ENCODE peak calls at places on chromosomes 5 and 9, in five cellular contexts. One of them, this sample, is unnamed.

GRCh38 chr9:90546200-90546599 is 96.4 kb downstream of the DIRAS2 start:
- DNase-seq in lower leg skin: no peak
- DNase-seq in stomach: no peak
- DNase-seq in body of pancreas: peak; percentile 21
- DNase-seq in transverse colon: no peak
- DNase-seq in this sample: peak; percentile 14

GRCh38 chr9:131167146-131167692 is 41.8 kb downstream of the NUP214 start:
- DNase-seq in lower leg skin: no peak
- DNase-seq in stomach: peak; percentile 35
- DNase-seq in body of pancreas: peak; percentile 36
- DNase-seq in transverse colon: no peak
- DNase-seq in this sample: no peak

GRCh38 chr5:96962540-96962991 is 26.7 kb downstream of the LNPEP start:
- DNase-seq in lower leg skin: no peak
- DNase-seq in stomach: no peak
- DNase-seq in body of pancreas: no peak
- DNase-seq in transverse colon: no peak
- DNase-seq in this sample: no peak

GRCh38 chr5:53114988-53115387 is 5.4 kb upstream of the MOCS2 start:
- DNase-seq in lower leg skin: no peak
- DNase-seq in stomach: no peak
- DNase-seq in body of pancreas: no peak
- DNase-seq in transverse colon: no peak
- DNase-seq in this sample: no peak

GRCh38 chr9:105479846-105480245 is 32.0 kb downstream of the FSD1L start:
- DNase-seq in lower leg skin: no peak
- DNase-seq in stomach: no peak
- DNase-seq in body of pancreas: no peak
- DNase-seq in transverse colon: no peak
- DNase-seq in this sample: no peak

GRCh38 chr5:80343067-80343466 is 23.3 kb downstream of the SPZ1 start:
- DNase-seq in lower leg skin: no peak
- DNase-seq in stomach: no peak
- DNase-seq in body of pancreas: no peak
- DNase-seq in transverse colon: no peak
- DNase-seq in this sample: no peak

GRCh38 chr5:93800988-93801811 is 59.8 kb upstream of the POU5F2 start:
- DNase-seq in lower leg skin: no peak
- DNase-seq in stomach: no peak
- DNase-seq in body of pancreas: peak; percentile 17
- DNase-seq in transverse colon: no peak
- DNase-seq in this sample: no peak

GRCh38 chr9:2271426-2271825 is 256.3 kb downstream of the SMARCA2 start:
- DNase-seq in lower leg skin: no peak
- DNase-seq in stomach: no peak
- DNase-seq in body of pancreas: peak; percentile 37
- DNase-seq in transverse colon: peak; percentile 10
- DNase-seq in this sample: peak; percentile 39

GRCh38 chr5:37836173-37837100 is 3.4 kb downstream of the GDNF start:
- DNase-seq in lower leg skin: no peak
- DNase-seq in stomach: no peak
- DNase-seq in body of pancreas: no peak
- DNase-seq in transverse colon: no peak
- DNase-seq in this sample: no peak

GRCh38 chr5:100790170-100790665 is 112.9 kb downstream of the ST8SIA4 start:
- DNase-seq in lower leg skin: no peak
- DNase-seq in stomach: no peak
- DNase-seq in body of pancreas: peak; percentile 18
- DNase-seq in transverse colon: peak; percentile 47
- DNase-seq in this sample: no peak

GRCh38 chr9:133368249-133368881 is 7.5 kb downstream of the SURF4 start:
- DNase-seq in lower leg skin: no peak
- DNase-seq in stomach: no peak
- DNase-seq in body of pancreas: peak; percentile 37
- DNase-seq in transverse colon: peak; percentile 52
- DNase-seq in this sample: no peak

GRCh38 chr5:141732417-141732816 is 50.4 kb upstream of the ARAP3 start:
- DNase-seq in lower leg skin: no peak
- DNase-seq in stomach: no peak
- DNase-seq in body of pancreas: no peak
- DNase-seq in transverse colon: no peak
- DNase-seq in this sample: no peak

GRCh38 chr5:64977779-64978178 is 209.0 kb downstream of the CWC27 start:
- DNase-seq in lower leg skin: no peak
- DNase-seq in stomach: no peak
- DNase-seq in body of pancreas: no peak
- DNase-seq in transverse colon: no peak
- DNase-seq in this sample: no peak

DNA sequence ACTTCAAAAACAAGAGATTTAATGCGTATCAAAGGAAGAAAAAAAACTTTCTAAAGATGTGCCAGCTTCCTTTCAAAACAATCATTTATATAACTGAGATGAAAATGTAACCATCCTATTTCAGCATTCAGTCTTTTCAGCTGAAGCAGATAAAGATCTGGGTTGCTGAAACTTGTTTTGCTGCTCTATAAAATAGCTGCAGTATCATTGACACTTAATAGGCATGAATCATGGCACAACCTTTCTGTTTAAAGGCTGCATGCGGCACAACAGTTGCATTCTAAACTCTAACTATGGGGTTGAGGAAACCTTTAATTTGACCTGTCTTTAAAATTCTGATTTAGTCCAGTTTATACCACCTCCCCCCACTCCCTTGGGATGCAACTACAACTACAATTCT is 196.7 kb downstream of the MPDZ start:
- DNase-seq in lower leg skin: no peak
- DNase-seq in stomach: no peak
- DNase-seq in body of pancreas: no peak
- DNase-seq in transverse colon: no peak
- DNase-seq in this sample: no peak
- TF ChIP-seq POLR2A in lower leg skin: no peak
- TF ChIP-seq POLR2A in stomach: no peak
- TF ChIP-seq POLR2A in body of pancreas: no peak
- TF ChIP-seq POLR2A in transverse colon: no peak
- TF ChIP-seq POLR2A in this sample: no peak

GRCh38 chr9:83920469-83920941 is 727 bp downstream of the KIF27 start:
- DNase-seq in lower leg skin: peak; percentile 85
- DNase-seq in stomach: peak; percentile 62
- DNase-seq in body of pancreas: peak; percentile 82
- DNase-seq in transverse colon: peak; percentile 69
- DNase-seq in this sample: no peak
- TF ChIP-seq POLR2A in lower leg skin: no peak
- TF ChIP-seq POLR2A in stomach: no peak
- TF ChIP-seq POLR2A in body of pancreas: peak; percentile 28
- TF ChIP-seq POLR2A in transverse colon: no peak
- TF ChIP-seq POLR2A in this sample: no peak

DNA sequence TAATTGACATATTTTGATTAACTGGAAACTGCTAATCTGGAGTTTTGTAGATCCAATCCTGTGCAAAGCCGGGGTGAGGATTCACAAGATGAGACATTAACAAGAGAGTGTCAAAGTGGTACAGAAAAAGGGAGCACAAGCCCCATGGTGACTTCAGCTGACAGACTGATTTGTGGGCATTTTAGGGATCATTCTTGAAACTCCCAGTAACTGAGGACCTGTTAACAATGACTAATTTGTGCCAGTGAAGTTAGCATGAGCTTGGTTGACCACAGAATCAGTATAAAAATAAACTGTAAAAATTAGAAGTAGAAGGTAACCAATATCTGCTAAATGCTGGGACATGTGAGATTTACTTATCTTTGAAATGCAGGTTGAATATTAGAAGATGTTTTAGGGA is 1578.3 kb downstream of the EFNA5 start:
- DNase-seq in lower leg skin: no peak
- DNase-seq in stomach: no peak
- DNase-seq in body of pancreas: no peak
- DNase-seq in transverse colon: no peak
- DNase-seq in this sample: no peak
- TF ChIP-seq POLR2A in lower leg skin: no peak
- TF ChIP-seq POLR2A in stomach: no peak
- TF ChIP-seq POLR2A in body of pancreas: no peak
- TF ChIP-seq POLR2A in transverse colon: no peak
- TF ChIP-seq POLR2A in this sample: no peak

GRCh38 chr5:171388816-171389168 is 1.1 kb downstream of the NPM1 start:
- DNase-seq in lower leg skin: no peak
- DNase-seq in stomach: no peak
- DNase-seq in body of pancreas: no peak
- DNase-seq in transverse colon: no peak
- DNase-seq in this sample: no peak

GRCh38 chr5:171390883-171391677 is 3.4 kb downstream of the NPM1 start:
- DNase-seq in lower leg skin: no peak
- DNase-seq in stomach: no peak
- DNase-seq in body of pancreas: no peak
- DNase-seq in transverse colon: no peak
- DNase-seq in this sample: no peak

GRCh38 chr5:171392585-171393159 is 5.0 kb downstream of the NPM1 start:
- DNase-seq in lower leg skin: no peak
- DNase-seq in stomach: no peak
- DNase-seq in body of pancreas: no peak
- DNase-seq in transverse colon: no peak
- DNase-seq in this sample: no peak

GRCh38 chr5:171395042-171395441 is 7.4 kb downstream of the NPM1 start:
- DNase-seq in lower leg skin: no peak
- DNase-seq in stomach: no peak
- DNase-seq in body of pancreas: no peak
- DNase-seq in transverse colon: no peak
- DNase-seq in this sample: no peak

GRCh38 chr5:171391996-171392577 is 4.4 kb downstream of the NPM1 start:
- DNase-seq in lower leg skin: no peak
- DNase-seq in stomach: no peak
- DNase-seq in body of pancreas: no peak
- DNase-seq in transverse colon: no peak
- DNase-seq in this sample: no peak
- TF ChIP-seq POLR2A in lower leg skin: no peak
- TF ChIP-seq POLR2A in stomach: no peak
- TF ChIP-seq POLR2A in body of pancreas: no peak
- TF ChIP-seq POLR2A in transverse colon: no peak
- TF ChIP-seq POLR2A in this sample: no peak

GRCh38 chr5:137453476-137454080 is 45.5 kb downstream of the SPOCK1 start:
- DNase-seq in lower leg skin: no peak
- DNase-seq in stomach: no peak
- DNase-seq in body of pancreas: no peak
- DNase-seq in transverse colon: no peak
- DNase-seq in this sample: no peak
- TF ChIP-seq POLR2A in lower leg skin: no peak
- TF ChIP-seq POLR2A in stomach: no peak
- TF ChIP-seq POLR2A in body of pancreas: no peak
- TF ChIP-seq POLR2A in transverse colon: no peak
- TF ChIP-seq POLR2A in this sample: no peak

GRCh38 chr9:34989056-34989945 is at the start of gene DNAJB5:
- DNase-seq in lower leg skin: peak; percentile 100
- DNase-seq in stomach: peak; percentile 99
- DNase-seq in body of pancreas: peak; percentile 99
- DNase-seq in transverse colon: peak; percentile 98
- DNase-seq in this sample: peak; percentile 92
- TF ChIP-seq POLR2A in lower leg skin: no peak
- TF ChIP-seq POLR2A in stomach: peak; percentile 20
- TF ChIP-seq POLR2A in body of pancreas: peak; percentile 82
- TF ChIP-seq POLR2A in transverse colon: peak; percentile 74
- TF ChIP-seq POLR2A in this sample: peak; percentile 37